ENCODE peak calls at places on chromosomes 2 and 18, in seven cellular contexts. I, V, O, N, F, C and J are unnamed samples.
A peak's percentile ranks its signal among the peaks of the same experiment; 100 is the strongest.

GRCh38 chr2:230908094-230908594 is 16.9 kb downstream of the GPR55 start:
- DNase-seq in I (no peak), V (peak; percentile 15), O (no peak), N (no peak), F (peak; percentile 9), C (no peak), J (peak; percentile 48)

GRCh38 chr2:8368463-8368862 is 313.4 kb upstream of the ID2 start:
- DNase-seq in I (no peak), V (no peak), O (no peak), N (no peak), F (no peak), C (no peak), J (no peak)

GRCh38 chr18:37179384-37179783 is 350.5 kb downstream of the KIAA1328 start:
- DNase-seq in I (no peak), V (no peak), O (no peak), N (no peak), F (no peak), C (no peak), J (no peak)

GRCh38 chr18:73707035-73707434 is 440.6 kb downstream of the FBXO15 start:
- DNase-seq in I (peak; percentile 82), V (no peak), O (peak; percentile 21), N (no peak), F (no peak), C (no peak), J (no peak)

GRCh38 chr2:143852748-143853147 is 667.2 kb downstream of the ZEB2 start:
- DNase-seq in I (no peak), V (no peak), O (no peak), N (no peak), F (peak; percentile 25), C (no peak), J (no peak)

GRCh38 chr18:45724591-45724990 is 610 bp downstream of the SLC14A1 start:
- DNase-seq in I (no peak), V (no peak), O (no peak), N (no peak), F (no peak), C (no peak), J (no peak)

GRCh38 chr2:54454922-54455583 is 1.1 kb upstream of the SPTBN1 start:
- DNase-seq in I (peak; percentile 31), V (peak; percentile 38), O (no peak), N (no peak), F (no peak), C (no peak), J (no peak)

GRCh38 chr2:222655406-222655747 is 515 bp downstream of the FARSB start:
- DNase-seq in I (peak; percentile 13), V (no peak), O (no peak), N (peak; percentile 22), F (no peak), C (no peak), J (no peak)

GRCh38 chr2:156350374-156351142 is 18.0 kb upstream of the NR4A2 start:
- DNase-seq in I (no peak), V (no peak), O (no peak), N (no peak), F (no peak), C (no peak), J (no peak)

GRCh38 chr2:108447947-108448677 is 894 bp upstream of the GCC2 start:
- DNase-seq in I (no peak), V (peak; percentile 57), O (no peak), N (no peak), F (peak; percentile 6), C (no peak), J (no peak)

GRCh38 chr2:178761759-178762371 is 45.4 kb downstream of the TTN start:
- DNase-seq in I (peak; percentile 85), V (no peak), O (peak; percentile 6), N (peak; percentile 32), F (peak; percentile 7), C (peak; percentile 37), J (no peak)

GRCh38 chr2:181904022-181904632 is 12.6 kb downstream of the ITPRID2 start:
- DNase-seq in I (peak; percentile 70), V (no peak), O (no peak), N (peak; percentile 25), F (no peak), C (no peak), J (no peak)

GRCh38 chr18:11224166-11224565 is 74.8 kb upstream of the PIEZO2 start:
- DNase-seq in I (no peak), V (no peak), O (no peak), N (no peak), F (peak; percentile 22), C (no peak), J (no peak)

DNA sequence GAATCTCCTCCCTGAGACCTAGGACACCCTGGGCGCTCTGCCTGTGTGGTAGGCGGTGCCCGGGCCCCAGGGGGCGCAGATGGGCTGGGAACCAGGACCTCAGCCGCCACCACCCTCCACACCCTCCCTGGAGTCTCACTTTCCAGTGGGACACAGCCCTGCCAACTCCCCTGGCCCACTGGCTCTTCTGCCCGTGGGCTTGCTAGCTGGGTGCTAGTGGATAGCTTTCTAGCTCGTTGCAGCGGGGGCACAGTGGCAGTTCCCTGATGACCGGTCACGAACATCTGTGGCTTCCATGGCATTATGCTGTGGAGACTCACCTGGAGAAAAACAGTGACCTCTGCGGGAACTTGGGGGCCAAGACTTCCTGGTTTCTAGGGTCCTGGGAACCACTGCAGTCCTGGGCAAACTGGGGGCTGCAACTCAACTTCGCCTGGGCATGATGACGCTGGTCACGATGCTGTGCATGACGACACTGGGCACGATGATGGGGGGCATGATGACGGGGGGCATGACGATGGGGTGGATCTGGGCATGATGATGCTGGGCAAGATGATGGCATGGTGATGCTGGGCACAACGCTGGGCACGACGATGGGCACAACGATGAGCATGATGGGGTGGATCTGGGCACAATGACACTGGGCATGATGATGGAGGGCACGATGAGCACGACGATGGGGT is 31.0 kb upstream of the ALLC start:
- DNase-seq in I (no peak), V (peak; percentile 29), O (no peak), N (no peak), F (no peak), C (no peak), J (peak; percentile 72)
- TF ChIP-seq CTCF in I (no peak), V (peak; percentile 7), O (peak; percentile 30), N (no peak), F (no peak), C (no peak), J (no peak)

DNA sequence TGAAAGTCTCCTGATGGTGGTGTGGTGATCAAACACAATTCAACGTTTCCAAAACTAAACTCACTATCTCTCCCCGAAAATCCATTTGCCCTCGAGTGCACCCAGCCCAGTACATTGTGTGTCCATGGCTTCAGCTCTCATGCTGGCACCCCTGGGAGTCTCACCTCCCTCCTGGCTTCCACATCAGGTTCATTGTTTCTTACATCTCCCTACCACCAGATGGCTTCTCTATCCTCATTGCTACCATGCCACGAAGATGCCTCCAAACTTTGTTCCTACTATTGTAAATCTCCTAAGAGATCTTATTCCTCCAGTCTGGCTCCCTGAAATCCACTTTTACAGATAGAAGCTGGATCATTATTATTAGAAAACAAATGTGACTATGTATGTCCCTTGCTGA is 197.0 kb downstream of the MYT1L start:
- DNase-seq in I (no peak), V (no peak), O (no peak), N (no peak), F (no peak), C (no peak), J (no peak)
- TF ChIP-seq CTCF in I (peak; percentile 10), V (no peak), O (no peak), N (no peak), F (no peak), C (no peak), J (no peak)

GRCh38 chr2:202072226-202072625 is 829 bp upstream of the KIAA2012 start:
- DNase-seq in I (peak; percentile 17), V (no peak), O (no peak), N (no peak), F (peak; percentile 37), C (no peak), J (no peak)
- TF ChIP-seq CTCF in I (peak; percentile 54), V (no peak), O (peak; percentile 27), N (no peak), F (peak; percentile 72), C (peak; percentile 47), J (peak; percentile 24)

DNA sequence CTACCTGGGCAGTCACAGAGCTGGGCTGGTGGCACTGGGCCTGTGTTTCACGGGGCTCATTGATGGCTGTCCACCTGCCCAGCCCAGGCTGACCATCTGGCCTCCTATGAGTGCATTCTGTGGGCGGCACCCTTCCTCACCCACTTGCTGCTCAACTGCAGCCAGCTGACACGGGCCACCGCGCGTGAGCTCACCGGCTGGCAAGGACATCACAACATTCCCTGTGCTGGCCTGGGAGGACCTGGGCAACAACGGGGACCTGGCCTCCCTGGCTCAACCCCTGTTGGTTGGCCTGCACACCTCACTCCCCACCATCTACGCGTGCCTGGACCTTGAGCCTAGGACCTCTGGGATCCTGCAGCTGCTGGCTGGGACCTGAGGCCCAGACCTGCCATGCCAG is 98.2 kb upstream of the DTNA start:
- DNase-seq in I (no peak), V (no peak), O (no peak), N (no peak), F (no peak), C (no peak), J (no peak)
- TF ChIP-seq CTCF in I (no peak), V (no peak), O (no peak), N (no peak), F (no peak), C (no peak), J (no peak)

GRCh38 chr18:74963820-74964446 is 245.0 kb downstream of the PTGR3 start:
- DNase-seq in I (peak; percentile 63), V (peak; percentile 63), O (no peak), N (peak; percentile 47), F (peak; percentile 31), C (peak; percentile 24), J (no peak)
- TF ChIP-seq CTCF in I (peak; percentile 77), V (no peak), O (peak; percentile 51), N (peak; percentile 52), F (peak; percentile 59), C (peak; percentile 46), J (peak; percentile 60)

GRCh38 chr2:217922101-217923006 is 80.4 kb downstream of the TNS1 start:
- DNase-seq in I (no peak), V (no peak), O (no peak), N (peak; percentile 56), F (peak; percentile 40), C (no peak), J (no peak)
- TF ChIP-seq CTCF in I (no peak), V (no peak), O (peak; percentile 49), N (peak; percentile 34), F (no peak), C (no peak), J (peak; percentile 38)